ENCODE peak calls at places on chromosomes 7 and 10, in five cellular contexts. Q is hepatocyte, P is K562, E is GM23248, N is GM23338. K is an unnamed sample. For H4K20me1 and H3K79me2, the result is how much of the 10 kb centered on the place peaks cover.

GRCh38 chr7:24216576-24217116 is 67.3 kb upstream of the NPY start:
- DNase-seq in P (no peak), E (peak), N (no peak), Q (peak), K (no peak)

GRCh38 chr7:46833186-46833585 is 748.7 kb downstream of the TNS3 start:
- DNase-seq in N (no peak), P (no peak), Q (no peak), E (no peak), K (no peak)

GRCh38 chr7:69847921-69848612 is 249.8 kb downstream of the AUTS2 start:
- DNase-seq in E (no peak), N (no peak), P (no peak), Q (no peak), K (no peak)

GRCh38 chr7:79622781-79623180 is 169.3 kb upstream of the MAGI2 start:
- DNase-seq in P (no peak), E (no peak), N (no peak), Q (no peak), K (no peak)

GRCh38 chr10:130418731-130419130 is 282.5 kb downstream of the GLRX3 start:
- DNase-seq in P (no peak), N (no peak), E (no peak), Q (no peak), K (no peak)

GRCh38 chr7:47557317-47557985 is 24.5 kb downstream of the TNS3 start:
- DNase-seq in Q (no peak), P (no peak), N (no peak), E (peak), K (no peak)

GRCh38 chr7:3710531-3710930 is 409.5 kb downstream of the SDK1 start:
- DNase-seq in P (no peak), N (no peak), E (no peak), Q (no peak), K (no peak)

GRCh38 chr10:43781480-43782361 is 133.0 kb upstream of the ZNF32 start:
- DNase-seq in N (no peak), P (peak), E (no peak), Q (peak), K (no peak)

GRCh38 chr10:19017491-19017890 is 31.1 kb upstream of the MALRD1 start:
- DNase-seq in E (no peak), N (no peak), Q (no peak), P (no peak), K (no peak)

GRCh38 chr7:159169391-159169790 is 24.7 kb upstream of the VIPR2 start:
- DNase-seq in Q (no peak), E (no peak), P (no peak), N (no peak), K (no peak)

GRCh38 chr7:79709574-79710409 is 256.3 kb upstream of the MAGI2 start:
- DNase-seq in N (no peak), Q (no peak), E (peak), P (no peak), K (no peak)

GRCh38 chr10:91043173-91043910 is 122.5 kb upstream of the ANKRD1 start:
- DNase-seq in P (peak), Q (peak), N (peak), E (peak), K (no peak)

GRCh38 chr10:28047061-28047460 is 48.2 kb upstream of the ODAD2 start:
- DNase-seq in N (no peak), E (no peak), P (no peak), Q (no peak), K (no peak)

GRCh38 chr7:44905002-44905635 is 19.8 kb upstream of the PURB start:
- DNase-seq in E (no peak), N (no peak), Q (no peak), P (no peak), K (no peak)

GRCh38 chr7:1601956-1602355 is 32.1 kb upstream of the PSMG3 start:
- DNase-seq in P (no peak), N (no peak), E (no peak), Q (no peak), K (no peak)

GRCh38 chr7:20797174-20798080 is 10.7 kb upstream of the SP8 start:
- DNase-seq in N (peak), E (no peak), P (no peak), Q (no peak), K (peak)

GRCh38 chr7:86600506-86601290 is 43.0 kb upstream of the GRM3 start:
- DNase-seq in Q (peak), P (no peak), N (peak), E (no peak), K (no peak)

GRCh38 chr7:66682350-66683093 is 53.8 kb downstream of the KCTD7 start:
- DNase-seq in P (no peak), E (peak), Q (no peak), N (peak), K (peak)

GRCh38 chr7:84389242-84389641 is 194.7 kb upstream of the SEMA3A start:
- DNase-seq in E (no peak), N (no peak), Q (no peak), P (no peak), K (peak)

GRCh38 chr10:83607959-83608745 is 531.2 kb upstream of the GHITM start:
- DNase-seq in Q (no peak), E (no peak), N (peak), P (no peak), K (no peak)

GRCh38 chr10:104766341-104766740 is 125.3 kb downstream of the SORCS3 start:
- DNase-seq in N (no peak), P (no peak), Q (no peak), E (peak), K (no peak)

GRCh38 chr10:13984647-13985155 is 346.0 kb downstream of the FRMD4A start:
- DNase-seq in E (peak), Q (no peak), N (no peak), P (no peak), K (no peak)

GRCh38 chr10:88553116-88553752 is 29.9 kb downstream of the RNLS start:
- DNase-seq in Q (peak), N (peak), P (peak), E (peak), K (peak)

GRCh38 chr7:40604601-40605438 is 470.0 kb downstream of the SUGCT start:
- DNase-seq in N (peak), E (peak), P (peak), Q (peak), K (peak)

GRCh38 chr7:36175872-36176271 is 22.8 kb downstream of the EEPD1 start:
- DNase-seq in Q (no peak), P (no peak), N (no peak), E (no peak), K (no peak)

GRCh38 chr10:68137174-68137573 is 27.9 kb downstream of the MYPN start:
- DNase-seq in E (peak), P (no peak), Q (no peak), N (no peak), K (no peak)

GRCh38 chr10:88467835-88468485 is 115.2 kb downstream of the RNLS start:
- DNase-seq in P (no peak), Q (no peak), N (no peak), E (peak), K (no peak)

GRCh38 chr10:95661818-95662217 is 5.3 kb upstream of the ALDH18A1 start:
- DNase-seq in E (no peak), P (no peak), N (no peak), Q (peak), K (no peak)

DNA sequence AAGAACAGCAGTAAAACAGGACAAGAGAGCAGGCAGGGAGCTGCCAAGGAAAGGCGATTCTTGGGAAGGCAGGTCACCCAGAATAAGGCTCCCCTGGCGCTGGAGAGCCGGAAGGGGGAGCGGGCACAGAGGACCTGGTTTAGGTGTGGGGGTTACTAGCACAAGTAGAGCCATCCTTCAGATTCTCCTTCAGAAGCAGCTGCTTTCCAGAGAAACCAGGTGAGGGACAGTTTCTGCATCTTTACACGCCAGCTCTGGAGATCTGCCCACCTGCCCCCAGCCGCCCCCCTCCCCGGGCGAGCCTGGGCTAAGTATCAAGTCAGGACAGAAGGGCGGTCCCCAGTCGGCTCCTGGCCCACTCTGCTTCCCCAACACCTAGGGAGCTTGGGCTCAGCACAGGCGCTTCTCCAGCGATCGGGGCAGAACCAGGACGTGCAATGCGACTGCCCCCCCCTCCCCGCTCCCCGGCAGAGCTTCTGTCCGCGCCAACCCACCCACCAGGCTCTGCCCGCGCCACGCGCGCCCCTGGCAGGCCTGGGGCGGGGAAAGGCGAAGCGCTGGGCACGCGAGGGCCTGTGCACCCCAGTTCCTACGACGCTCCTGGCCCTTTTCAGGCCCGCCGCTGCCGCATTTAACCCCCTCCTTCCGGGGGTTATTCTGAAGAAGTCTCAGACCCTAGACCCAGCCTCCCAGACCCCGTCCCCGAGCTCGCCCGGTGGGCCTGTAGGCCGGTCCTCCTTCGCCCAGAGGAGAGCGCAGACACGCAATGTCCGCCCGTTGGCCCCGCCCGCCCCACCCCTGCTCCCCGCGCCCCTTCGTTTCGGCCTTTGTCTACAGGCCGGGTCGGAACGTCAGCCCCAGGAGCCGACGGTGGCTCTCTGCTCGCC is 4.4 kb upstream of the EN2 start:
- DNase-seq in P (no peak), E (no peak), Q (no peak), N (peak), K (no peak)
- H4K20me1 ChIP-seq in P (under half), E (under half), Q (under half), N (under half), K (under half)

GRCh38 chr7:50335795-50336754 is 31.6 kb downstream of the IKZF1 start:
- DNase-seq in E (no peak), P (peak), Q (no peak), N (no peak), K (peak)

GRCh38 chr7:50336909-50337703 is 32.6 kb downstream of the IKZF1 start:
- DNase-seq in E (no peak), N (no peak), P (no peak), Q (no peak), K (no peak)

GRCh38 chr7:50341709-50342108 is 37.2 kb downstream of the IKZF1 start:
- DNase-seq in E (no peak), N (no peak), Q (no peak), P (no peak), K (no peak)

GRCh38 chr7:50342616-50343114 is 38.1 kb downstream of the IKZF1 start:
- DNase-seq in N (peak), P (no peak), Q (no peak), E (peak), K (no peak)

DNA sequence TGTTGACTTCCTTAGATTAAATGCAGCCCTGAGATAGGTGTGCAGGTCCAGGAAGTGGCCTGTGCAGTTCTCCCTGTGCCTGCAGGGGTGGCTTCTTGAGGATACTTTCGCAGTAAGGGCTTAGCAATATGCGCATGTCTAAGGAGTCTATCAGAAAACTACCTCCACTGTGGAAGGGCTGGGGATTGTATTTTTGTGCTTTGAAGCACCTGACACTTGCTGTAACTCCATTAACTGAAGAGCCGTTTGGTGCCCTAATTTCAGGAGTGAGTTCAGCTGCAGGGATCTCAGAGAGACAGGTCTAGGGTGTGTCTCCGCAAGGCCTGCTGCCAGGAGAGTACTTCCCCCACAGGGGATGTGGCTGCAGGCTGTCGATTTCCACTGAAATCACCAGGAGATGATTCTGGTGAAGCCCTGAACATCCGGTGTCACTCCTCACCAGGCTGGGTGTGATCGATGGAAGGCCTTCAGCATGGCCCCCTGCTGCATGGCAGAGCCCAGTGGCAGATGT is 35.5 kb downstream of the IKZF1 start:
- DNase-seq in E (no peak), P (peak), Q (no peak), N (peak), K (no peak)
- H3K79me2 ChIP-seq in E (under half), P (half or more), Q (under half), N (under half), K (half or more)

GRCh38 chr10:102109166-102110116 is 10.7 kb downstream of the LDB1 start:
- DNase-seq in E (no peak), P (peak), Q (no peak), N (no peak), K (no peak)
- H4K20me1 ChIP-seq in E (under half), P (under half), Q (half or more), N (under half), K (under half)

GRCh38 chr10:99673492-99673891 is 14.2 kb downstream of the ENTPD7 start:
- DNase-seq in E (no peak), N (no peak), P (no peak), Q (no peak), K (no peak)
- H3K79me2 ChIP-seq in E (half or more), N (under half), P (under half), Q (under half), K (under half)

DNA sequence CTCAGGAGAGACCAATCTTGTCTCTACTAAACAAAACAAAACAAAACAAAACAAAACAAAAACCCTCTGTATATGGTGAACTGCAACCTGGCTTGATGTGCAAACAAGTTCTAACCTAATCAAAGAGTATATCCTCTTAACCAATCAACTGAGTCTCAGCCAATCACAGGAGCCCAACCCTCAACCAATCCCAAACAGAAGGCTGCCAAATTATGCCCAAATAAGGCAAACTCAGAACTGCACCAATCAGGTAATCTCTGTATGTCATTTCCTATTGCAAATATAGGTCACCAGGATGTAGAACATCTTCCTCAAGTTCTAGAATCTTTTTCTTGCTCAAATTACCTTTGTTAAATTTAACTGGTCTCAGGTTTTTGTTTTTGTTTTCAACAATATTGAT is 5.2 kb downstream of the FAM133B start:
- DNase-seq in E (no peak), P (peak), N (peak), Q (no peak), K (no peak)
- H4K20me1 ChIP-seq in E (under half), P (under half), N (under half), Q (half or more), K (under half)

DNA sequence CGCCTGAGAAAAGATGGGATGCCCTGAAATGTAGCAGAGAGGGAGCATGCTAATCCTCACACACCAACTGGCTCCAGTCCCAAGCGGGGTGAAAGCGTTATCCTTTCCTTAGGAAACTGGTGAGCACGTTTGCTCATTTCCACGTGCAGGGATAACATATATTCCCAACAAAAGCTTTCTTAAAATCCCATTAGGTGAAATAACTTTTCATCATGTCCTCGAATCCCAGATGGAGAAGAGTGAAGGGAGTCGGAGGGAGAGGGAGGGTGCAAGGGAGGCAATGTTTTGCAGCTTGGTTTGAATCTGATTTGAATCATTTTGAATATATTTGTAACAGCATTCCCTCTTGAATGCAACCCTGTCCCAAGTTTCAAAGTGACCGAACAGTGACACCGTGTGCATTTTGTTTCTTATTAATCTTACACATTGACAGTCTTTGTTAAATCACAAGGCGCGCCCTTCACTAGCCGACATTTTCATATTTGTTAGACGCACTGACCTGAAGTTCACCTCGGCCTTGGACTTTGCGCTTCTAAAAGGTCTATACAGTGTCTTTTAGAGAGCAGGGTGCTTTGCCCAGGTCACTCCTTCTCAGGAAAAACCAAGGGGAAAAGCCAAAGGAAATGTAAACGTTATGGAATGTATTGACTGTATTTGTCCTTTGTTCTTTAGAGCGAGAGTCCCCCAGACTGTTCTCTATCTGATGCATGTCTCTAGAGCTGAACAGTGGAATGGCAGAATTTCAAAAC is 3.0 kb upstream of the HOXA4 start:
- DNase-seq in P (no peak), N (no peak), Q (no peak), E (no peak), K (no peak)
- H3K79me2 ChIP-seq in P (under half), N (under half), Q (under half), E (half or more), K (under half)